ENCODE peak calls at places on chromosomes 5 and 9, in four cellular contexts. S is A172, Z is AG09309, U is left cardiac atrium. H is an unnamed sample.

GRCh38 chr5:139383993-139384590 is 995 bp upstream of the SLC23A1 start:
- DNase-seq in U (no peak), S (no peak), Z (no peak), H (no peak)

GRCh38 chr9:130962418-130963316 is 23.6 kb upstream of the FIBCD1 start:
- DNase-seq in S (peak; percentile 91), U (peak; percentile 71), Z (peak; percentile 78), H (peak; percentile 95)

GRCh38 chr5:531101-531748 is 7.0 kb upstream of the SLC9A3 start:
- DNase-seq in Z (no peak), U (peak; percentile 13), S (no peak), H (no peak)

GRCh38 chr5:171131499-171131898 is 177.5 kb upstream of the TLX3 start:
- DNase-seq in S (no peak), U (no peak), Z (no peak), H (no peak)

GRCh38 chr9:16608906-16609305 is 261.6 kb downstream of the BNC2 start:
- DNase-seq in U (no peak), Z (no peak), S (no peak), H (no peak)

GRCh38 chr5:112848116-112848811 is 12.8 kb upstream of the SRP19 start:
- DNase-seq in U (no peak), S (peak; percentile 57), Z (peak; percentile 27), H (peak; percentile 14)

GRCh38 chr5:143721960-143722359 is 90.0 kb upstream of the HMHB1 start:
- DNase-seq in U (no peak), S (no peak), Z (no peak), H (no peak)

GRCh38 chr9:21252727-21253547 is 13.1 kb upstream of the IFNA14 start:
- DNase-seq in U (peak; percentile 42), Z (no peak), S (peak; percentile 35), H (peak; percentile 69)

GRCh38 chr5:57456056-57456455 is 26.6 kb downstream of the ACTBL2 start:
- DNase-seq in Z (no peak), U (no peak), S (no peak), H (no peak)

GRCh38 chr5:74094096-74094778 is 468.2 kb downstream of the ARHGEF28 start:
- DNase-seq in S (no peak), U (no peak), Z (no peak), H (no peak)

GRCh38 chr9:134226221-134226930 is 62.0 kb upstream of the RNU6ATAC start:
- DNase-seq in S (no peak), U (peak; percentile 21), Z (peak; percentile 42), H (no peak)

GRCh38 chr9:114387678-114388431 is at the start of gene AKNA:
- DNase-seq in Z (no peak), U (peak; percentile 84), S (peak; percentile 35), H (no peak)

GRCh38 chr5:74990194-74990593 is 62.2 kb downstream of the GCNT4 start:
- DNase-seq in S (no peak), Z (no peak), U (no peak), H (no peak)

GRCh38 chr9:137276757-137277328 is 683 bp upstream of the TOR4A start:
- DNase-seq in Z (no peak), S (peak; percentile 83), U (peak; percentile 89), H (no peak)

GRCh38 chr5:95735436-95735835 is 4.3 kb downstream of the RHOBTB3 start:
- DNase-seq in U (no peak), S (no peak), Z (no peak), H (no peak)

GRCh38 chr5:73438048-73438896 is 10.3 kb downstream of the FOXD1 start:
- DNase-seq in Z (no peak), U (no peak), S (no peak), H (no peak)

GRCh38 chr5:171450423-171451246 is 31.2 kb downstream of the FGF18 start:
- DNase-seq in U (peak; percentile 87), S (peak; percentile 67), Z (peak; percentile 49), H (peak; percentile 95)

GRCh38 chr9:94950040-94950732 is 223.7 kb downstream of the AOPEP start:
- DNase-seq in S (no peak), Z (no peak), U (no peak), H (no peak)

GRCh38 chr9:72952914-72953313 is at the start of gene ALDH1A1:
- DNase-seq in Z (no peak), U (no peak), S (no peak), H (no peak)

GRCh38 chr5:176810084-176810597 is at the start of gene UNC5A:
- DNase-seq in U (no peak), S (peak; percentile 31), Z (no peak), H (peak; percentile 69)

GRCh38 chr9:37348917-37349316 is 73.6 kb upstream of the GRHPR start:
- DNase-seq in Z (no peak), U (no peak), S (no peak), H (no peak)

GRCh38 chr5:154653764-154654483 is 101.3 kb upstream of the LARP1 start:
- DNase-seq in S (no peak), Z (no peak), U (peak; percentile 31), H (no peak)

GRCh38 chr5:87121315-87122170 is 146.1 kb upstream of the RASA1 start:
- DNase-seq in S (peak; percentile 91), Z (peak; percentile 61), U (no peak), H (peak; percentile 83)

GRCh38 chr5:16253856-16254255 is 74.3 kb upstream of the MARCHF11 start:
- DNase-seq in S (no peak), Z (no peak), U (no peak), H (no peak)

GRCh38 chr5:57494104-57495098 is 11.8 kb upstream of the ACTBL2 start:
- DNase-seq in U (peak; percentile 85), Z (peak; percentile 93), S (peak; percentile 95), H (peak; percentile 97)

GRCh38 chr5:82614706-82615105 is 336.6 kb upstream of the RPS23 start:
- DNase-seq in S (no peak), U (no peak), Z (no peak), H (no peak)

GRCh38 chr9:419571-420156 is 205.0 kb downstream of the DOCK8 start:
- DNase-seq in Z (no peak), U (no peak), S (peak; percentile 43), H (peak; percentile 84)

GRCh38 chr5:125263346-125263745 is 516.9 kb upstream of the ZNF608 start:
- DNase-seq in S (no peak), U (no peak), Z (no peak), H (no peak)

GRCh38 chr9:119164716-119165115 is 204.5 kb downstream of the BRINP1 start:
- DNase-seq in S (no peak), U (no peak), Z (no peak), H (no peak)

GRCh38 chr9:91421022-91421765 is 2.4 kb downstream of the NFIL3 start:
- DNase-seq in U (peak; percentile 44), S (no peak), Z (no peak), H (peak; percentile 6)

GRCh38 chr5:142816577-142816976 is 46.4 kb downstream of the ARHGAP26 start:
- DNase-seq in Z (no peak), U (peak; percentile 76), S (peak; percentile 71), H (peak; percentile 58)

H was measured in MG63.